ENCODE peak calls at places on chromosomes 16 and 17, in ten cellular contexts. One of them, this sample, is unnamed.

GRCh38 chr16:85235988-85236831 is 123.9 kb upstream of the CIBAR2 start:
- DNase-seq in CD4-positive, CD25-positive, alpha-beta regulatory T cell: no peak
- DNase-seq in right atrium auricular region: no peak
- DNase-seq in small intestine: no peak
- DNase-seq in PC-9: no peak
- DNase-seq in WERI-Rb-1: no peak
- DNase-seq in Caco-2: no peak
- DNase-seq in upper lobe of right lung: no peak
- DNase-seq in cardiac muscle cell: no peak
- DNase-seq in SK-N-SH: no peak
- DNase-seq in this sample: no peak

GRCh38 chr16:11034005-11034404 is 89.6 kb downstream of the CLEC16A start:
- DNase-seq in CD4-positive, CD25-positive, alpha-beta regulatory T cell: no peak
- DNase-seq in right atrium auricular region: no peak
- DNase-seq in small intestine: no peak
- DNase-seq in PC-9: no peak
- DNase-seq in WERI-Rb-1: no peak
- DNase-seq in Caco-2: no peak
- DNase-seq in upper lobe of right lung: no peak
- DNase-seq in cardiac muscle cell: peak
- DNase-seq in SK-N-SH: no peak
- DNase-seq in this sample: no peak

GRCh38 chr16:68948230-68948910 is 105.0 kb downstream of the TANGO6 start:
- DNase-seq in CD4-positive, CD25-positive, alpha-beta regulatory T cell: no peak
- DNase-seq in right atrium auricular region: no peak
- DNase-seq in small intestine: no peak
- DNase-seq in PC-9: no peak
- DNase-seq in WERI-Rb-1: no peak
- DNase-seq in Caco-2: no peak
- DNase-seq in upper lobe of right lung: no peak
- DNase-seq in cardiac muscle cell: no peak
- DNase-seq in SK-N-SH: no peak
- DNase-seq in this sample: no peak

GRCh38 chr16:47565454-47565853 is 104.3 kb downstream of the PHKB start:
- DNase-seq in CD4-positive, CD25-positive, alpha-beta regulatory T cell: no peak
- DNase-seq in right atrium auricular region: peak
- DNase-seq in small intestine: peak
- DNase-seq in PC-9: no peak
- DNase-seq in WERI-Rb-1: no peak
- DNase-seq in Caco-2: no peak
- DNase-seq in upper lobe of right lung: peak
- DNase-seq in cardiac muscle cell: peak
- DNase-seq in SK-N-SH: no peak
- DNase-seq in this sample: no peak

GRCh38 chr17:45270828-45271418 is 9.0 kb upstream of the SPATA32 start:
- DNase-seq in CD4-positive, CD25-positive, alpha-beta regulatory T cell: peak
- DNase-seq in right atrium auricular region: no peak
- DNase-seq in small intestine: no peak
- DNase-seq in PC-9: no peak
- DNase-seq in WERI-Rb-1: peak
- DNase-seq in Caco-2: peak
- DNase-seq in upper lobe of right lung: peak
- DNase-seq in cardiac muscle cell: peak
- DNase-seq in SK-N-SH: peak
- DNase-seq in this sample: peak

GRCh38 chr16:1944612-1945199 is 1.7 kb upstream of the MSRB1 start:
- DNase-seq in CD4-positive, CD25-positive, alpha-beta regulatory T cell: no peak
- DNase-seq in right atrium auricular region: no peak
- DNase-seq in small intestine: no peak
- DNase-seq in PC-9: no peak
- DNase-seq in WERI-Rb-1: no peak
- DNase-seq in Caco-2: no peak
- DNase-seq in upper lobe of right lung: no peak
- DNase-seq in cardiac muscle cell: no peak
- DNase-seq in SK-N-SH: no peak
- DNase-seq in this sample: no peak

GRCh38 chr17:47705536-47706481 is 11.8 kb downstream of the TBKBP1 start:
- DNase-seq in CD4-positive, CD25-positive, alpha-beta regulatory T cell: no peak
- DNase-seq in right atrium auricular region: no peak
- DNase-seq in small intestine: no peak
- DNase-seq in PC-9: no peak
- DNase-seq in WERI-Rb-1: no peak
- DNase-seq in Caco-2: no peak
- DNase-seq in upper lobe of right lung: peak
- DNase-seq in cardiac muscle cell: no peak
- DNase-seq in SK-N-SH: no peak
- DNase-seq in this sample: no peak

GRCh38 chr17:50047488-50048126 is 8.3 kb upstream of the ITGA3 start:
- DNase-seq in CD4-positive, CD25-positive, alpha-beta regulatory T cell: no peak
- DNase-seq in right atrium auricular region: no peak
- DNase-seq in small intestine: no peak
- DNase-seq in PC-9: no peak
- DNase-seq in WERI-Rb-1: no peak
- DNase-seq in Caco-2: no peak
- DNase-seq in upper lobe of right lung: no peak
- DNase-seq in cardiac muscle cell: peak
- DNase-seq in SK-N-SH: no peak
- DNase-seq in this sample: peak

GRCh38 chr17:42436401-42436800 is 13.3 kb upstream of the CAVIN1 start:
- DNase-seq in CD4-positive, CD25-positive, alpha-beta regulatory T cell: no peak
- DNase-seq in right atrium auricular region: peak
- DNase-seq in small intestine: no peak
- DNase-seq in PC-9: no peak
- DNase-seq in WERI-Rb-1: no peak
- DNase-seq in Caco-2: no peak
- DNase-seq in upper lobe of right lung: no peak
- DNase-seq in cardiac muscle cell: peak
- DNase-seq in SK-N-SH: no peak
- DNase-seq in this sample: peak

GRCh38 chr16:48352648-48353347 is 32.4 kb downstream of the SIAH1 start:
- DNase-seq in CD4-positive, CD25-positive, alpha-beta regulatory T cell: no peak
- DNase-seq in right atrium auricular region: no peak
- DNase-seq in small intestine: no peak
- DNase-seq in PC-9: no peak
- DNase-seq in WERI-Rb-1: no peak
- DNase-seq in Caco-2: no peak
- DNase-seq in upper lobe of right lung: no peak
- DNase-seq in cardiac muscle cell: no peak
- DNase-seq in SK-N-SH: no peak
- DNase-seq in this sample: no peak

GRCh38 chr17:48640858-48641180 is 14.7 kb upstream of the HOXB9 start:
- DNase-seq in CD4-positive, CD25-positive, alpha-beta regulatory T cell: no peak
- DNase-seq in right atrium auricular region: no peak
- DNase-seq in small intestine: no peak
- DNase-seq in PC-9: no peak
- DNase-seq in WERI-Rb-1: no peak
- DNase-seq in Caco-2: no peak
- DNase-seq in upper lobe of right lung: no peak
- DNase-seq in cardiac muscle cell: no peak
- DNase-seq in SK-N-SH: no peak
- DNase-seq in this sample: no peak

GRCh38 chr17:43952351-43952723 is 1.4 kb downstream of the PYY start:
- DNase-seq in CD4-positive, CD25-positive, alpha-beta regulatory T cell: no peak
- DNase-seq in right atrium auricular region: no peak
- DNase-seq in small intestine: no peak
- DNase-seq in PC-9: no peak
- DNase-seq in WERI-Rb-1: peak
- DNase-seq in Caco-2: no peak
- DNase-seq in upper lobe of right lung: no peak
- DNase-seq in cardiac muscle cell: peak
- DNase-seq in SK-N-SH: no peak
- DNase-seq in this sample: peak

GRCh38 chr17:82486186-82487084 is 27.9 kb downstream of the NARF start:
- DNase-seq in CD4-positive, CD25-positive, alpha-beta regulatory T cell: no peak
- DNase-seq in right atrium auricular region: no peak
- DNase-seq in small intestine: no peak
- DNase-seq in PC-9: peak
- DNase-seq in WERI-Rb-1: no peak
- DNase-seq in Caco-2: no peak
- DNase-seq in upper lobe of right lung: no peak
- DNase-seq in cardiac muscle cell: no peak
- DNase-seq in SK-N-SH: no peak
- DNase-seq in this sample: no peak

DNA sequence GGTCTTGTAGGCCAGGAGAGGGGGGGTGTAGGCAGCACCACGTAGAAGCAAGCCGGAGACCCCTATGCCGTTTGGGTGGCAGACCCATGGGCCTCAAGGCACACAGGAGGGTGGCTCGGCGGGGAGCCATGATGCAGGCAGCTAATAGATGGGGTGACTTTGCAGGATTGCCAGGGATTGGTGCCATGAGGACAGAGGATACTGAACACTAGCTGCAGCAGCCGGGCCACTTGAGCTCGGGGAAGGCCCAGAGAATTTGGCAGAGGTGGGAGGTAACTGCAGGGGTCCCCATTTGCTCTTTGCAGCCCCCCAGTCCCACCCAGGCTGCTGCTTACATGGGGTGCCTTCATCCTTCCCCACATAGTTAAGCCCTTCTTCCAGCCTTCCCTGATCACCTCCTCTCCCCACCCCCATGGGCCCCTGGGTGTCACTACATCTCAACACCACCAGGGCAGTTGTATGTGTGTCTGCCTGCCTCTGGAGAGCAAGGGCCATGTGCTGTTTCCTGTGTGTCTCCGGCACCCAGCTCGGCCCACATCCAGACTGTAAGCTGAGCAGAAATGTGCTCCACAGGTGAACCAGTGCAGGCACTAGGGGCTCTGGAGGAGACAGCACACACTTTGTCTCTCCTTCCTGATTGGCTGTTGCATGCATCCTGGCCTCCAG is 52.1 kb downstream of the SREBF1 start:
- DNase-seq in CD4-positive, CD25-positive, alpha-beta regulatory T cell: no peak
- DNase-seq in right atrium auricular region: no peak
- DNase-seq in small intestine: no peak
- DNase-seq in PC-9: no peak
- DNase-seq in WERI-Rb-1: peak
- DNase-seq in Caco-2: peak
- DNase-seq in upper lobe of right lung: no peak
- DNase-seq in cardiac muscle cell: no peak
- DNase-seq in SK-N-SH: peak
- DNase-seq in this sample: peak
- H3K4me3 ChIP-seq in CD4-positive, CD25-positive, alpha-beta regulatory T cell: no peak
- H3K4me3 ChIP-seq in right atrium auricular region: no peak
- H3K4me3 ChIP-seq in small intestine: no peak
- H3K4me3 ChIP-seq in PC-9: no peak
- H3K4me3 ChIP-seq in WERI-Rb-1: peak
- H3K4me3 ChIP-seq in Caco-2: no peak
- H3K4me3 ChIP-seq in upper lobe of right lung: no peak
- H3K4me3 ChIP-seq in cardiac muscle cell: peak
- H3K4me3 ChIP-seq in SK-N-SH: no peak
- H3K4me3 ChIP-seq in this sample: no peak

DNA sequence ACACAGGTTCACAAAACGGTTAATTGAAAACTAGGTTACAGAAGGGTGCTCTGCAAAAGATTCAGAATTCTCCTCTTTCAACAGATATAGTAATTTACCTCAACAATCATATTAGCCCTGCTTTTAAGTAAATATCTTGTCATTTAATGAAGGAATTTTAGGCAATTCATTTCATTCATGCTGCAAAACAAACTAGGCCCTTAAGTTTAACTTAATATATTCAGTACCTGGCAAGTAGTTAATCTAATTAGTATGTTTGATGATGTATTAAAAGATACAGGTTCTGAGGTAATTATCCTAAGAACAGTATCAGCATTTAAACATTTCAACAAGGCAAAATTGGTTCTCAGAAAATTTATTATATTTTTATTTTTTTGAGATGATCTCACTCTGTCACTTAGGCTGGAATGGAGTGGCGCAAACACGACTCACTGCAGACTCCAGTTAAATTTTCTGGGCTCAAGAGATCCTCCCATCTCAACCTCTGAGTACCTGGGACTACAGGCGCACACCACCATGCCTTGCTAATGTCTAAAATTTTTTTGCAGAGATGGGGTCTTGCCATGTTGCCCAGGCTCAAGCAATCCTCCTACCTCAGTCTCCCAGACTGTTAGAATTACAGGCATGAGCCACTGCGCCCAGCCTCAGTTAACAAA is 44.9 kb downstream of the SMURF2 start:
- DNase-seq in CD4-positive, CD25-positive, alpha-beta regulatory T cell: no peak
- DNase-seq in right atrium auricular region: no peak
- DNase-seq in small intestine: no peak
- DNase-seq in PC-9: no peak
- DNase-seq in WERI-Rb-1: no peak
- DNase-seq in Caco-2: no peak
- DNase-seq in upper lobe of right lung: no peak
- DNase-seq in cardiac muscle cell: no peak
- DNase-seq in SK-N-SH: no peak
- DNase-seq in this sample: no peak
- H3K4me3 ChIP-seq in CD4-positive, CD25-positive, alpha-beta regulatory T cell: no peak
- H3K4me3 ChIP-seq in right atrium auricular region: no peak
- H3K4me3 ChIP-seq in small intestine: no peak
- H3K4me3 ChIP-seq in PC-9: no peak
- H3K4me3 ChIP-seq in WERI-Rb-1: no peak
- H3K4me3 ChIP-seq in Caco-2: no peak
- H3K4me3 ChIP-seq in upper lobe of right lung: no peak
- H3K4me3 ChIP-seq in cardiac muscle cell: no peak
- H3K4me3 ChIP-seq in SK-N-SH: no peak
- H3K4me3 ChIP-seq in this sample: no peak

DNA sequence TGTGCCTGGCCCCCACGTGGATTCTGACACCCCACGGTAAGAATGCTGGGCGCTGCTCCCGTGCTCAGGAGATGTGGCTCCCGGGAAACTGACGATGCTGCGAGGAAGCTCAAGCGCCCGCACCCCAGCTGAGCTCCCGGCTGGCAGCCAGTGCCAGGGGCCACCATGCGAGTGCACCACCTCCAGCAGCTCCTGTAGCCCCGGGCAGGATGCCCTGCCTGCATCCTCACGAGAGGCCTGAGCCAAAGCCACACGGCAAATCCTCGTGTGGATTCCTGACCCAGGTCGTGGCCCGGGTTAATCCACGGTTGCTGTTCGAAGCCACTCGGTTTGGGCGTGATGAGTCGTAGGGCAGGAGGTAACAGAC is 11.6 kb upstream of the DPEP1 start:
- DNase-seq in CD4-positive, CD25-positive, alpha-beta regulatory T cell: no peak
- DNase-seq in right atrium auricular region: no peak
- DNase-seq in small intestine: no peak
- DNase-seq in PC-9: no peak
- DNase-seq in WERI-Rb-1: peak
- DNase-seq in Caco-2: no peak
- DNase-seq in upper lobe of right lung: no peak
- DNase-seq in cardiac muscle cell: no peak
- DNase-seq in SK-N-SH: no peak
- DNase-seq in this sample: no peak
- H3K4me3 ChIP-seq in CD4-positive, CD25-positive, alpha-beta regulatory T cell: no peak
- H3K4me3 ChIP-seq in right atrium auricular region: no peak
- H3K4me3 ChIP-seq in small intestine: no peak
- H3K4me3 ChIP-seq in PC-9: no peak
- H3K4me3 ChIP-seq in WERI-Rb-1: no peak
- H3K4me3 ChIP-seq in Caco-2: no peak
- H3K4me3 ChIP-seq in upper lobe of right lung: no peak
- H3K4me3 ChIP-seq in cardiac muscle cell: no peak
- H3K4me3 ChIP-seq in SK-N-SH: no peak
- H3K4me3 ChIP-seq in this sample: no peak

DNA sequence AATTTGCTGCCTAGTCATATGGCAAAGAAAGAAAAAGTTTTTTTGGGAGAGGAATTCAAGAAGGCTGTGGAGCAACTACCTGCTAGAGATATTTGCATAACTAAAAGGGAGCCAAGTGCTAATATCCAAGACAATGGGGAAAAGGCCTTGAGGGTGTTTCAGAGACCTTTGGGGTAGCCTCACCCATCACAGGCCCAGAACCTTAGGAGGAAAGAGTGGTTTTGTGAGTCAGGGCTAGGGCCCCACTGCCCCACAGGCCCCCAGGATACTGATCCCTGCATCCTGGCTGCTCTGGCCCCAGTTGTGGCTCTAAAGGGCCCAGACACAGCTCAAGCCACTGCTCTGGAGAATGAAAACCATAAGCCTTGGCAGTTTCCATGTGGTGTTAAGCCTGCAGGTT is 41.9 kb upstream of the SDK2 start:
- DNase-seq in CD4-positive, CD25-positive, alpha-beta regulatory T cell: no peak
- DNase-seq in right atrium auricular region: no peak
- DNase-seq in small intestine: no peak
- DNase-seq in PC-9: no peak
- DNase-seq in WERI-Rb-1: no peak
- DNase-seq in Caco-2: no peak
- DNase-seq in upper lobe of right lung: no peak
- DNase-seq in cardiac muscle cell: no peak
- DNase-seq in SK-N-SH: no peak
- DNase-seq in this sample: peak
- H3K4me3 ChIP-seq in CD4-positive, CD25-positive, alpha-beta regulatory T cell: no peak
- H3K4me3 ChIP-seq in right atrium auricular region: no peak
- H3K4me3 ChIP-seq in small intestine: no peak
- H3K4me3 ChIP-seq in PC-9: no peak
- H3K4me3 ChIP-seq in WERI-Rb-1: no peak
- H3K4me3 ChIP-seq in Caco-2: no peak
- H3K4me3 ChIP-seq in upper lobe of right lung: no peak
- H3K4me3 ChIP-seq in cardiac muscle cell: no peak
- H3K4me3 ChIP-seq in SK-N-SH: no peak
- H3K4me3 ChIP-seq in this sample: no peak